ENCODE peak calls at places on chromosomes 11 and 22, in eight cellular contexts. F is GM12892, U is tibial nerve, V is lower leg skin, M is IMR-90, P is transverse colon, R is ovary, H is body of pancreas. Z is an unnamed sample.

GRCh38 chr11:70397336-70397982 is 870 bp upstream of the CTTN start:
- DNase-seq in F (no peak), U (no peak), V (no peak), M (peak; percentile 30), P (peak; percentile 20), R (no peak), H (peak; percentile 30), Z (no peak)

GRCh38 chr22:39567135-39567946 is 3.2 kb upstream of the CACNA1I start:
- DNase-seq in F (no peak), U (no peak), V (no peak), M (no peak), P (peak; percentile 19), R (no peak), H (no peak), Z (no peak)

GRCh38 chr11:86245369-86246292 is 1.1 kb downstream of the EED start:
- DNase-seq in F (no peak), U (no peak), V (peak; percentile 17), M (peak; percentile 6), P (peak; percentile 15), R (no peak), H (no peak), Z (peak; percentile 12)

GRCh38 chr22:38097557-38098409 is 12.7 kb downstream of the BAIAP2L2 start:
- DNase-seq in F (no peak), U (no peak), V (no peak), M (peak; percentile 12), P (no peak), R (no peak), H (no peak), Z (no peak)

GRCh38 chr11:58330861-58331260 is 28.0 kb downstream of the OR5B17 start:
- DNase-seq in F (no peak), U (no peak), V (no peak), M (peak; percentile 80), P (no peak), R (no peak), H (no peak), Z (no peak)

GRCh38 chr11:10993186-10993585 is 135.3 kb upstream of the ZBED5 start:
- DNase-seq in F (no peak), U (no peak), V (no peak), M (peak; percentile 2), P (no peak), R (no peak), H (no peak), Z (no peak)

GRCh38 chr11:132523929-132524328 is 1008.4 kb downstream of the OPCML start:
- DNase-seq in F (no peak), U (no peak), V (no peak), M (no peak), P (no peak), R (no peak), H (no peak), Z (no peak)

GRCh38 chr22:48717076-48717810 is 1110.4 kb downstream of the BRD1 start:
- DNase-seq in F (no peak), U (no peak), V (no peak), M (no peak), P (no peak), R (no peak), H (no peak), Z (no peak)

GRCh38 chr11:64317325-64317960 is at the start of gene TRMT112:
- DNase-seq in F (peak; percentile 90), U (peak; percentile 98), V (peak; percentile 99), M (peak; percentile 98), P (peak; percentile 96), R (peak; percentile 94), H (peak; percentile 98), Z (peak; percentile 92)
- TF ChIP-seq POLR2A in F (peak; percentile 89), U (peak; percentile 58), V (peak; percentile 72), M (peak; percentile 65), P (peak; percentile 85), R (peak; percentile 96), H (peak; percentile 72), Z (peak; percentile 68)

DNA sequence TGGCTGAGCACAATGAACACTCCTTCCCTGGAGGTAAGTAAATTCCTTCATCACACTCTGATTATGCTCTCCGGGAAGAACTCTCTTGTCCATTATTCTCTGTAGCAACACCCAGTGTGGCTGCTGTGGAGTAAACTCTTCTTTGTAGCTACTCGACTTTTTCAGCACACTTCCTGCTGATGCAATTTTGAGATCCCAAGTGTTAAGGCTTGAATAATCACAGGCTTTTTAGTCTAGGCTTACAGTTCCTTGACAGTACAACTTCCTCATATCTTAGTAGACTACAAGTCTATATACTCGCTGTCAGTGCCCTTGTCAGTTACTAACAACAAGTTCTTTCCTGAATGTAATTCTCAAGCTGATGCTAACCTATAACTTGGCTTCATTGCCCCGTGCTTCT is 301.8 kb upstream of the API5 start:
- DNase-seq in F (no peak), U (no peak), V (no peak), M (no peak), P (no peak), R (no peak), H (no peak), Z (no peak)
- TF ChIP-seq POLR2A in F (no peak), U (no peak), V (no peak), M (no peak), P (no peak), R (no peak), H (no peak), Z (no peak)

GRCh38 chr22:26671317-26672059 is 14.1 kb downstream of the MIAT start:
- DNase-seq in F (peak; percentile 48), U (peak; percentile 18), V (peak; percentile 51), M (no peak), P (peak; percentile 60), R (peak; percentile 74), H (peak; percentile 40), Z (no peak)
- TF ChIP-seq POLR2A in F (peak; percentile 63), U (no peak), V (no peak), M (no peak), P (no peak), R (no peak), H (no peak), Z (no peak)

DNA sequence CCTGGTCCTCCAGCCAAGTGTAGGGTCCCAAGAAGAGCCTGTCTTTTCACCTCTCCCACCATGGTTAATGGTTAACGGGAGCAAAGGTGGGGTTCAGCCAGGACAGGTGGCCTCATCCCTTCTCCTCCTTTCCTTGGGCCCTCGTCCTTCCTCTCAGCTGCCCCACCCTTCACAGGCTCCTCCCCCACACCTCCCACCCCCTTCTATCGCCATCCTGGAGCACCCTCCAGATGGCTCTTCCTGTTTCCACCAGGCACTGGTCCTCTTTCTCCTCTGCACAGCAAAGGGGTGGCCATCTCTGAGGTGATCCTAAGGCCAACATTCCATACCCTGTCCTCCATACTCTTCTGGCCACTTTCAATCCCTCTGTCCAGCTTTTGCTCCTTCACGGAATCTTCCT is 48.9 kb downstream of the SLC22A12 start:
- DNase-seq in F (no peak), U (no peak), V (no peak), M (no peak), P (no peak), R (no peak), H (no peak), Z (no peak)
- TF ChIP-seq POLR2A in F (no peak), U (no peak), V (no peak), M (no peak), P (no peak), R (no peak), H (no peak), Z (no peak)

DNA sequence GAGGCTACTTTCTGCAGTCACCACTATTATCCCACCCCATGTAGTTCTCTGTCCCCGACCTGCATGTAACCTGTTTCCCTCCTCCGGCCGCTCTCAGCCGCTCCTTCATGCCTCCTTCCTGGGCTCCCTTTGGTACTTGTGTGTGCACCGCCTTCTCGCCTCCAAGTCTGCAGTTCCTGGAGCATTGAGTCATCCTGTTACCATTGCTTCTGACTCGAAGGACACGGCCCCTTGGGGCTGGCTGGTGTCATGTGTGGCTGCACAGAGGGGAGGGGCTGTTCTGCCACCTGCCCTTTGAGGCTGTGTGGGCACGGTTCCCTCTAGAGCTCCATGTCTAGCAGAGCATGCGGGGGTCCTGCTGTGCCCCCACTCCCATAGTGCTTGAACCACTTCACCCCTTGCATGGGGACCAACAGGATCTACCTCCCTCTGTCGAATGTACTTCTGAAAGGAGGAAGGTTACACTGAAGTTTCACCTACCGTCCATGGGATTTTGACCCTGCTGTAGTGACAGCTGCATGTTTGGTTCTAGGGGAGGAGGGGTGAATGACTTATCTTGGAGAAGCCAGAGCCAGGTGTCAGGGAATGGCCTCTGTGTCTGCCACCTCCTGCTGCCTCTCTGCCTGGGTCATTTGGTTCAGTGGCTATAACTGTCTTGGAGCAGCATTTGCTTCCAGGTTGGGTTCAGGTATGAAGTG is 39.6 kb downstream of the BCR start:
- DNase-seq in F (no peak), U (no peak), V (no peak), M (peak; percentile 61), P (peak; percentile 35), R (peak; percentile 19), H (no peak), Z (peak; percentile 39)
- TF ChIP-seq POLR2A in F (no peak), U (no peak), V (no peak), M (no peak), P (no peak), R (no peak), H (no peak), Z (no peak)

DNA sequence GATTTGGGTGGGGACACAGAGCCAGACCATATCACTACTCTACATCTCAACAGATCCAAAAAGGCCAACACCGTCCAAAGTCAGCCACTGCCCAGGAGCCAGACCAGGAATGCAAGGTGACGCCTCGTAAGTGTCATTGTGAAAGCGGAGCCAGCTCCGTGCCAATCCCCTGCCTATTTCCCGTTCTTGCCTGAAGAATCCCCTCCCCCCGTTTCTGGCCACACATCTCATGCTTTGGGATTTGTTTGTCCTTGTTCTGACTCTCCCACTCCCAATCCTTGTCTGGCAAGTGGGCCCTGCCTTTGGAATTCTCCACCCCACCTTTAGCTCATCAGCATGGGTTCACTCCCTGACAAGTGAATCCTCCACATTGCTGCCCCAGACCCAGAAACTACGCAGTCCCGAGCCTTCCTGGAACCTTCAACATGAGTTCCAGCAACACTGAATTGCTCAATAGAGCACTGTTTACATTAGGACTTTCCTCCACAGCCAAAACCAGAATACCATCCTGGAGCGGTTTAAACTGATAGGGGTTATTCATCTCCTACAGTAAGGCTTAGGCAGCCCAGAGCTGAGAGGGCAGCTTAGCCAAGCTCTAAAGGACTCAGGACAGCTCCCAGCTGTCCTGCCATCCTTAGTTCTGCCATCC is 6.0 kb upstream of the SLC35C1 start:
- DNase-seq in F (no peak), U (no peak), V (no peak), M (peak; percentile 60), P (no peak), R (no peak), H (peak; percentile 46), Z (no peak)
- TF ChIP-seq POLR2A in F (no peak), U (no peak), V (no peak), M (no peak), P (no peak), R (no peak), H (no peak), Z (no peak)